ENCODE peak calls at places on chromosomes 4 and X, in five cellular contexts. Q is heart left ventricle, F is breast epithelium, G is thoracic aorta, Y is vagina. O is an unnamed sample.

GRCh38 chr4:26873391-26874026 is 12.9 kb downstream of the STIM2 start:
- DNase-seq in Q (no peak), F (no peak), G (no peak), Y (no peak), O (no peak)

GRCh38 chrX:39310925-39311324 is 509.7 kb downstream of the MID1IP1 start:
- DNase-seq in Q (no peak), F (no peak), G (no peak), Y (no peak), O (no peak)

GRCh38 chr4:172826346-172826745 is 342.3 kb upstream of the GALNT7 start:
- DNase-seq in Q (no peak), F (no peak), G (no peak), Y (no peak), O (no peak)

GRCh38 chr4:55609393-55609821 is 17.4 kb upstream of the PDCL2 start:
- DNase-seq in Q (no peak), F (no peak), G (no peak), Y (no peak), O (no peak)

GRCh38 chrX:2316534-2316933 is 184.2 kb downstream of the DHRSX start:
- DNase-seq in Q (no peak), F (no peak), G (no peak), Y (no peak), O (no peak)

GRCh38 chr4:622071-622995 is 3.0 kb upstream of the PDE6B start:
- DNase-seq in Q (no peak), F (peak), G (no peak), Y (no peak), O (no peak)

GRCh38 chrX:24148118-24148517 is 1.4 kb upstream of the ZFX start:
- DNase-seq in Q (no peak), F (no peak), G (no peak), Y (no peak), O (no peak)

GRCh38 chrX:10467793-10468192 is 152.6 kb downstream of the MID1 start:
- DNase-seq in Q (no peak), F (no peak), G (no peak), Y (no peak), O (no peak)

GRCh38 chrX:20414781-20415445 is 148.2 kb upstream of the RPS6KA3 start:
- DNase-seq in Q (no peak), F (no peak), G (no peak), Y (no peak), O (no peak)

GRCh38 chr4:56840559-56840958 is 19.1 kb upstream of the SPINK2 start:
- DNase-seq in Q (no peak), F (no peak), G (no peak), Y (no peak), O (no peak)

GRCh38 chr4:5804656-5805055 is 88.2 kb downstream of the CRMP1 start:
- DNase-seq in Q (no peak), F (no peak), G (no peak), Y (no peak), O (no peak)

GRCh38 chrX:128781506-128781905 is 729.3 kb upstream of the ACTRT1 start:
- DNase-seq in Q (no peak), F (no peak), G (no peak), Y (no peak), O (no peak)

GRCh38 chrX:130885996-130886395 is 17.0 kb downstream of the ENOX2 start:
- DNase-seq in Q (no peak), F (no peak), G (no peak), Y (no peak), O (no peak)

GRCh38 chr4:51859476-51860032 is 16.6 kb downstream of the DCUN1D4 start:
- DNase-seq in Q (no peak), F (no peak), G (no peak), Y (no peak), O (no peak)

GRCh38 chrX:155544886-155545285 is 67.9 kb downstream of the TMLHE start:
- DNase-seq in Q (no peak), F (no peak), G (no peak), Y (no peak), O (no peak)

GRCh38 chr4:102299708-102300107 is 45.6 kb downstream of the SLC39A8 start:
- DNase-seq in Q (no peak), F (no peak), G (no peak), Y (no peak), O (no peak)

GRCh38 chrX:24190500-24191156 is 41.1 kb downstream of the ZFX start:
- DNase-seq in Q (no peak), F (no peak), G (no peak), Y (no peak), O (no peak)

GRCh38 chr4:45662996-45663395 is 460.9 kb downstream of the GABRG1 start:
- DNase-seq in Q (peak), F (no peak), G (no peak), Y (no peak), O (no peak)

GRCh38 chrX:136910565-136911040 is 30.1 kb upstream of the RBMX start:
- DNase-seq in Q (no peak), F (no peak), G (no peak), Y (no peak), O (no peak)

GRCh38 chrX:45622042-45622423 is 421.4 kb upstream of the DIPK2B start:
- DNase-seq in Q (no peak), F (no peak), G (no peak), Y (no peak), O (no peak)

GRCh38 chrX:4844376-4844775 is 1130.9 kb upstream of the PRKX start:
- DNase-seq in Q (no peak), F (no peak), G (no peak), Y (no peak), O (no peak)

GRCh38 chr4:74039065-74039763 is 725 bp upstream of the CXCL3 start:
- DNase-seq in Q (no peak), F (no peak), G (no peak), Y (no peak), O (no peak)

GRCh38 chrX:40805404-40805803 is 70.1 kb upstream of the MED14 start:
- DNase-seq in Q (no peak), F (no peak), G (no peak), Y (no peak), O (no peak)

GRCh38 chrX:106246511-106246910 is 78.4 kb downstream of the PWWP3B start:
- DNase-seq in Q (no peak), F (no peak), G (no peak), Y (no peak), O (no peak)

GRCh38 chr4:171242831-171243230 is 570.4 kb upstream of the GALNTL6 start:
- DNase-seq in Q (no peak), F (no peak), G (no peak), Y (no peak), O (no peak)

GRCh38 chr4:82509029-82509428 is 52.8 kb downstream of the TMEM150C start:
- DNase-seq in Q (no peak), F (no peak), G (no peak), Y (no peak), O (no peak)

GRCh38 chr4:159682996-159683395 is 580.1 kb downstream of the RAPGEF2 start:
- DNase-seq in Q (no peak), F (no peak), G (no peak), Y (no peak), O (no peak)

GRCh38 chrX:31423575-31424284 is 351.9 kb upstream of the FTHL17 start:
- DNase-seq in Q (no peak), F (no peak), G (no peak), Y (no peak), O (no peak)

DNA sequence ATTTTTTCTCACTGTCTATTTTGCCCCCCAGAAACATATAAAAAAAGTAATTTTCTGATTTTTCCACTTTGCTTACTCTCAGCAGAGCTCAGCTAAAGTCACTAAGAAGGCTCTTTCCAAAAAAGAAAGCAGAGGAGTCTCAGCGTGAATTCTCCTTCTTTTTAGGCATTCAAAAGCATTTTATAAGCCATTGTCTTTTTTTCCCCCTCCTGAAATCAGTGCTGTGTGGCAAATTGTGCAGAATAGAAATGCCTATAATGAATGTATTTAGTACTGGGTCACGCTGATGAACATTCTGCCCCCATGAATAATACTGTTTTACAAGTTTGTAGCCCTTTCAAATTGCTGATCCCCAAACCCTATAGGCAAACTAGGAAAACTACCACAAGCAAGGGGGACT is 1.6 kb upstream of the PCDH18 start:
- DNase-seq in Q (no peak), F (no peak), G (no peak), Y (no peak), O (no peak)
- H3K4me3 ChIP-seq in Q (no peak), F (peak), G (peak), Y (peak), O (peak)

DNA sequence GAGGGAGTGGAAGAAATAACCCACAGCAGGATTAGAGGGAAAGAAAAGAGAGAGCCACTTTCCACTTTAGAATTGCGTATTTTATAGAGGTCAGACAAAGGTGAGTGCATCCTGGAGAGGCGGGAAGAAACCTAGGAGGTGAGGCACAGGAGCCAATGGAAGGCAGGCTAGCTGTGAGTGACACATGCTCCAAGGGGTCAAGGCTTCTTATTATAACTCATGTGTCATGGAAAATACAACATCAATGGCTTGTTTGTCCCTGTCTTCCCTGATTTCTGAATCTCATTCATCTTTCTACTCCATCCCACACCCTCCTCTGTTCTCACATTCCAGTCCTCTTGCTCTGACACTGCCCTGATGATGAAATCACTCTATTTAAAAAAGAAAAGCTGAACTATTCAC is 14.4 kb downstream of the ANXA3 start:
- DNase-seq in Q (no peak), F (no peak), G (no peak), Y (no peak), O (no peak)
- H3K27ac ChIP-seq in Q (no peak), F (peak), G (no peak), Y (no peak), O (no peak)

GRCh38 chr4:89722517-89722916 is 114.4 kb downstream of the SNCA start:
- DNase-seq in Q (no peak), F (no peak), G (no peak), Y (no peak), O (no peak)
- TF ChIP-seq CTCF in Q (no peak), F (no peak), G (no peak), Y (no peak), O (no peak)

GRCh38 chrX:11756354-11757318 is 1.4 kb upstream of the MSL3 start:
- DNase-seq in Q (no peak), F (no peak), G (no peak), Y (no peak), O (no peak)
- H3K4me3 ChIP-seq in Q (peak), F (no peak), G (peak), Y (peak), O (peak)

GRCh38 chrX:66039916-66040315 is at the start of gene VSIG4:
- DNase-seq in Q (no peak), F (no peak), G (no peak), Y (no peak), O (no peak)
- H3K27ac ChIP-seq in Q (no peak), F (no peak), G (no peak), Y (no peak), O (no peak)

DNA sequence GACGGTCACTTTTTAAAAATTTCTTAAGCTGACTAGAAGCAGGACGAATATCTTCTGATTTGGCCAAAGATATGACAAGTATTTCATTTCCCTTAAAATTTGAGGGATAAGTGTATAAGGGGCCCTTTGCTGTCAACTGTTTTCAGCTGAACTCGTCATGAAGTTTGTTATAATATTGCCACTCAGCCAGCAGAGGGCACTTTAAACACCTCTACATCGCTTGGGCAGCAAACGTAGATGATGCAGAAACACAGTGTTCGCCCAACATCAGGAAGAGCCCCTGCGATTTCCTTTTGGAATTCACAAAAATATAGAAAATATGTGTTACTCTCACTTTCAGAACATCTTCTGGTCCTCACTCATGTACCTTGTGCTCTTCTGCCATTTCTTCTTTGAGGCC is 435.7 kb upstream of the FMR1 start:
- DNase-seq in Q (no peak), F (no peak), G (no peak), Y (no peak), O (no peak)
- TF ChIP-seq CTCF in Q (peak), F (no peak), G (no peak), Y (no peak), O (no peak)